ENCODE peak calls at places on chromosome 21, in nine cellular contexts. J is left lung; P is NT2/D1; R is smooth muscle cell of the brain vasculature; O is omental fat pad; E is left cardiac atrium; U is nephron progenitor cell; B is pons; I is activated CD8-positive, alpha-beta memory T cell treated with anti-CD3 and anti-CD28 coated beads for 48 hours. Y is an unnamed sample.

GRCh38 chr21:33021667-33022066 is 4.1 kb upstream of the OLIG2 start:
- DNase-seq in P (no peak), R (no peak), E (no peak), I (no peak), O (no peak), J (no peak), B (no peak), U (no peak), Y (no peak)

GRCh38 chr21:36613064-36613463 is 85.9 kb upstream of the SIM2 start:
- DNase-seq in I (no peak), R (peak), E (no peak), O (no peak), P (no peak), J (no peak), B (no peak), U (no peak), Y (no peak)

GRCh38 chr21:41345934-41346685 is 15.7 kb upstream of the MX2 start:
- DNase-seq in R (no peak), B (no peak), P (no peak), E (no peak), J (no peak), U (no peak), I (no peak), O (no peak), Y (no peak)

GRCh38 chr21:29218749-29219148 is 80.0 kb upstream of the BACH1 start:
- DNase-seq in J (no peak), R (no peak), P (no peak), O (no peak), E (no peak), I (no peak), B (no peak), U (no peak), Y (no peak)

GRCh38 chr21:37367758-37368535 is 1.4 kb downstream of the DYRK1A start:
- DNase-seq in B (no peak), I (peak), J (peak), U (peak), R (no peak), P (no peak), E (peak), O (no peak), Y (peak)

GRCh38 chr21:31157756-31158155 is 119.5 kb upstream of the KRTAP19-8 start:
- DNase-seq in J (no peak), R (no peak), B (no peak), P (no peak), E (no peak), U (no peak), O (no peak), I (no peak), Y (no peak)

GRCh38 chr21:14482165-14482564 is 64.0 kb downstream of the SAMSN1 start:
- DNase-seq in R (no peak), U (no peak), J (no peak), P (no peak), B (peak), O (no peak), I (no peak), E (no peak), Y (no peak)

GRCh38 chr21:36021251-36021837 is 39.0 kb downstream of the SETD4 start:
- DNase-seq in P (no peak), R (no peak), O (no peak), B (no peak), J (no peak), U (no peak), I (no peak), E (no peak), Y (no peak)

GRCh38 chr21:16137106-16137505 is 407.3 kb downstream of the USP25 start:
- DNase-seq in B (no peak), I (no peak), P (no peak), O (no peak), U (no peak), J (no peak), R (no peak), E (no peak), Y (no peak)

GRCh38 chr21:46255758-46256337 is 27.3 kb upstream of the LSS start:
- DNase-seq in O (no peak), P (no peak), I (no peak), J (no peak), E (no peak), U (no peak), B (no peak), R (no peak), Y (no peak)

GRCh38 chr21:36535618-36536241 is 55.8 kb upstream of the CLDN14 start:
- DNase-seq in O (no peak), B (no peak), J (no peak), U (no peak), P (no peak), I (no peak), E (no peak), R (no peak), Y (no peak)

GRCh38 chr21:44572959-44573583 is 458 bp upstream of the KRTAP10-4 start:
- DNase-seq in I (no peak), E (no peak), U (no peak), J (no peak), B (no peak), O (no peak), P (no peak), R (no peak), Y (no peak)

GRCh38 chr21:29434081-29434480 is 135.4 kb downstream of the BACH1 start:
- DNase-seq in R (no peak), O (no peak), B (no peak), U (no peak), P (no peak), J (no peak), E (no peak), I (no peak), Y (no peak)

GRCh38 chr21:14889080-14889805 is 175.6 kb downstream of the NRIP1 start:
- DNase-seq in P (no peak), I (no peak), B (no peak), R (peak), E (no peak), U (no peak), J (no peak), O (no peak), Y (no peak)

GRCh38 chr21:43726686-43727570 is 8.0 kb downstream of the PDXK start:
- DNase-seq in J (no peak), B (no peak), E (peak), P (no peak), U (no peak), O (no peak), R (no peak), I (no peak), Y (no peak)

GRCh38 chr21:41678944-41679343 is 87.9 kb downstream of the RIPK4 start:
- DNase-seq in I (no peak), B (peak), R (peak), U (peak), J (peak), P (peak), O (peak), E (peak), Y (peak)

GRCh38 chr21:46000182-46000730 is 18.7 kb downstream of the COL6A1 start:
- DNase-seq in P (no peak), E (no peak), B (no peak), I (no peak), R (no peak), J (peak), U (no peak), O (no peak), Y (no peak)

GRCh38 chr21:45224189-45224938 is 63.3 kb downstream of the POFUT2 start:
- DNase-seq in J (no peak), O (no peak), B (no peak), R (no peak), I (no peak), P (no peak), E (peak), U (no peak), Y (no peak)

GRCh38 chr21:17733209-17733608 is 85.9 kb downstream of the C21orf91 start:
- DNase-seq in B (no peak), J (no peak), P (no peak), O (no peak), I (no peak), R (no peak), U (no peak), E (no peak), Y (no peak)

GRCh38 chr21:38716942-38717341 is 88.8 kb upstream of the ETS2 start:
- DNase-seq in U (no peak), P (no peak), B (no peak), E (no peak), J (no peak), I (no peak), O (no peak), R (no peak), Y (no peak)

GRCh38 chr21:46406001-46406400 is 52.7 kb upstream of the DIP2A start:
- DNase-seq in I (no peak), J (peak), U (no peak), E (peak), R (no peak), O (no peak), P (no peak), B (no peak), Y (no peak)

GRCh38 chr21:33892853-33893252 is 22.8 kb downstream of the ATP5PO start:
- DNase-seq in J (no peak), R (no peak), U (peak), I (no peak), E (no peak), O (no peak), B (no peak), P (peak), Y (peak)

GRCh38 chr21:42614811-42615342 is 38.5 kb upstream of the PDE9A start:
- DNase-seq in P (no peak), R (no peak), B (no peak), U (peak), E (no peak), I (no peak), J (no peak), O (no peak), Y (peak)

GRCh38 chr21:35909456-35910178 is 150.7 kb downstream of the SETD4 start:
- DNase-seq in P (no peak), R (no peak), I (no peak), U (no peak), B (no peak), E (no peak), O (no peak), J (no peak), Y (no peak)

GRCh38 chr21:29257701-29258100 is 41.0 kb upstream of the BACH1 start:
- DNase-seq in P (no peak), R (no peak), B (no peak), U (no peak), J (no peak), I (no peak), O (no peak), E (no peak), Y (no peak)

GRCh38 chr21:42113926-42114409 is 42.9 kb downstream of the UMODL1 start:
- DNase-seq in J (no peak), E (no peak), U (no peak), I (no peak), O (no peak), B (peak), R (no peak), P (no peak), Y (no peak)

GRCh38 chr21:32819702-32820101 is 48.1 kb upstream of the PAXBP1 start:
- DNase-seq in I (no peak), B (no peak), O (no peak), P (no peak), J (no peak), R (no peak), U (no peak), E (peak), Y (no peak)

GRCh38 chr21:41926068-41926806 is 27.6 kb downstream of the C2CD2 start:
- DNase-seq in O (no peak), R (no peak), B (peak), P (peak), E (no peak), J (no peak), I (no peak), U (no peak), Y (no peak)

Y was measured in neural progenitor cell.